ENCODE peak calls at places on chromosome 4, in ten cellular contexts. U, N, E, H, X, P, T, D, R and Y are unnamed samples.

GRCh38 chr4:160286051-160286450 is 1183.2 kb downstream of the RAPGEF2 start:
- DNase-seq in U (no peak), N (no peak), E (no peak), H (no peak), X (no peak), P (no peak), T (no peak), D (no peak), R (no peak), Y (no peak)

GRCh38 chr4:151458148-151458547 is 49.2 kb downstream of the FHIP1A start:
- DNase-seq in U (no peak), N (no peak), E (peak; percentile 38), H (no peak), X (no peak), P (no peak), T (no peak), D (no peak), R (no peak), Y (no peak)

GRCh38 chr4:150126201-150126879 is 48.1 kb downstream of the DCLK2 start:
- DNase-seq in U (no peak), N (no peak), E (no peak), H (no peak), X (no peak), P (no peak), T (no peak), D (no peak), R (no peak), Y (peak; percentile 7)

GRCh38 chr4:39305902-39306677 is 60.1 kb downstream of the RFC1 start:
- DNase-seq in U (no peak), N (no peak), E (no peak), H (no peak), X (no peak), P (no peak), T (no peak), D (no peak), R (no peak), Y (no peak)

GRCh38 chr4:26765515-26765914 is 95.1 kb upstream of the STIM2 start:
- DNase-seq in U (no peak), N (no peak), E (no peak), H (no peak), X (no peak), P (no peak), T (no peak), D (no peak), R (no peak), Y (no peak)

GRCh38 chr4:2266181-2266580 is 4.3 kb upstream of the MXD4 start:
- DNase-seq in U (peak; percentile 54), N (peak; percentile 89), E (no peak), H (peak; percentile 60), X (peak; percentile 46), P (no peak), T (peak; percentile 66), D (peak; percentile 48), R (no peak), Y (no peak)

GRCh38 chr4:38958453-38958852 is 73.8 kb downstream of the TMEM156 start:
- DNase-seq in U (no peak), N (no peak), E (no peak), H (no peak), X (no peak), P (no peak), T (no peak), D (no peak), R (no peak), Y (no peak)

GRCh38 chr4:29553842-29554241 is 1166.3 kb upstream of the PCDH7 start:
- DNase-seq in U (no peak), N (no peak), E (no peak), H (peak; percentile 19), X (no peak), P (no peak), T (no peak), D (no peak), R (no peak), Y (no peak)

GRCh38 chr4:105587851-105588250 is 35.4 kb downstream of the ARHGEF38 start:
- DNase-seq in U (no peak), N (no peak), E (no peak), H (no peak), X (no peak), P (no peak), T (no peak), D (no peak), R (no peak), Y (no peak)

GRCh38 chr4:6873792-6874461 is 35.7 kb upstream of the TBC1D14 start:
- DNase-seq in U (peak; percentile 67), N (peak; percentile 85), E (peak; percentile 51), H (peak; percentile 21), X (peak; percentile 69), P (peak; percentile 75), T (peak; percentile 90), D (peak; percentile 63), R (peak; percentile 56), Y (peak; percentile 84)
- TF ChIP-seq CTCF in U (peak; percentile 74), N (peak; percentile 75), E (peak; percentile 71), H (peak; percentile 97), X (peak; percentile 86), P (peak; percentile 79), T (peak; percentile 70), D (peak; percentile 91), R (peak; percentile 77), Y (peak; percentile 89)

DNA sequence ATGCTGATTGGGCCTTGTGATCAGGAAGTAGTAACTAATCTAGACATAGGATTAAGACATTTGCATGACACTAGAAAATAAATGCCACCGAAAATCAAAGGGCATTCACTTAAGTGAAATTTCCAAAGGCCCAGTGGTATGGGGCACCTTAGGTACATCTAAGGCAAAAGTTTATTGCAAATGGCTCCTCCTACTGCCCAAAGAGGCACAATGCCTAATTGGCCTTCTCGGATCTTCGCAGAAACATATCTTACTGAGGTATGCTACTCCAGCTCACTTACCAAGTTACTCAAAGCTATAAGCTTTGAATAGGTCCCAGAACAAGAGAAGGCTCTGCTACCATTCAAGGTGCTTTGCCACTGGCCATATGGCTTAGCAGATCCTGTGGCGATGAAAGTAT is 174.8 kb upstream of the CXCL13 start:
- DNase-seq in U (no peak), N (no peak), E (no peak), H (no peak), X (no peak), P (no peak), T (no peak), D (no peak), R (no peak), Y (no peak)
- TF ChIP-seq CTCF in U (no peak), N (no peak), E (no peak), H (peak; percentile 24), X (no peak), P (no peak), T (no peak), D (peak; percentile 18), R (no peak), Y (no peak)

GRCh38 chr4:117700111-117700892 is 334.0 kb upstream of the NDST3 start:
- DNase-seq in U (no peak), N (no peak), E (no peak), H (no peak), X (no peak), P (no peak), T (no peak), D (no peak), R (no peak), Y (peak; percentile 13)
- TF ChIP-seq CTCF in U (no peak), N (no peak), E (no peak), H (peak; percentile 23), X (no peak), P (peak; percentile 48), T (no peak), D (peak; percentile 50), R (peak; percentile 41), Y (peak; percentile 47)

GRCh38 chr4:69025191-69025998 is 70.9 kb upstream of the UGT2B7 start:
- DNase-seq in U (no peak), N (no peak), E (no peak), H (no peak), X (no peak), P (peak; percentile 15), T (no peak), D (no peak), R (peak; percentile 9), Y (peak; percentile 59)
- TF ChIP-seq CTCF in U (no peak), N (no peak), E (no peak), H (peak; percentile 40), X (no peak), P (peak; percentile 52), T (no peak), D (peak; percentile 23), R (peak; percentile 55), Y (peak; percentile 53)

DNA sequence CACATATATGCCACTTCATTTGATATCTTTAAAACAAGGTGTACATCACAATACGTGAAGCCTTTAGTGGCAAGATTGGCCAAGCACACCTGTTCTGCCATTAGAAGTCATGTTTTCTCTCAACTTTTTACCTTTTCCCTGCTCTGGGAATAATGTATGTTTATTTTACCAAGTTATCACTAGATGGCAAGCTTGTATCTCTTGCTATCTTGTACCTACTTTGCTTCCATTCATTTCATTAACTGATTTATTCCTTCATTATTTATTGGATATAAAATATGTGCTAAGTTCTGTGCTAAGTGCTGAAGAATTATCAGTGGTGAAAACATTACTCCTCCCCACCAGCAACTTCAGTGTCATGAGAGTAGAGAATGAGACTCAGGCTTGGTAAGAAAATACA is 245.5 kb downstream of the ANK2 start:
- DNase-seq in U (no peak), N (no peak), E (no peak), H (no peak), X (no peak), P (no peak), T (no peak), D (no peak), R (no peak), Y (no peak)
- TF ChIP-seq CTCF in U (no peak), N (no peak), E (no peak), H (peak; percentile 37), X (no peak), P (no peak), T (no peak), D (peak; percentile 42), R (no peak), Y (no peak)

GRCh38 chr4:89598602-89599001 is 238.4 kb downstream of the SNCA start:
- DNase-seq in U (no peak), N (no peak), E (no peak), H (peak; percentile 3), X (no peak), P (no peak), T (no peak), D (peak; percentile 6), R (no peak), Y (peak; percentile 18)
- TF ChIP-seq CTCF in U (peak; percentile 9), N (no peak), E (peak; percentile 21), H (peak; percentile 44), X (no peak), P (peak; percentile 53), T (no peak), D (peak; percentile 53), R (peak; percentile 47), Y (peak; percentile 4)

GRCh38 chr4:122503214-122503613 is 46.7 kb upstream of the IL2 start:
- DNase-seq in U (no peak), N (no peak), E (no peak), H (no peak), X (no peak), P (no peak), T (no peak), D (no peak), R (no peak), Y (no peak)

GRCh38 chr4:122512430-122512829 is 55.9 kb upstream of the IL2 start:
- DNase-seq in U (no peak), N (no peak), E (no peak), H (no peak), X (no peak), P (no peak), T (no peak), D (no peak), R (no peak), Y (no peak)

GRCh38 chr4:122508083-122508482 is 51.6 kb upstream of the IL2 start:
- DNase-seq in U (no peak), N (no peak), E (no peak), H (peak; percentile 51), X (no peak), P (no peak), T (no peak), D (no peak), R (no peak), Y (peak; percentile 12)
- TF ChIP-seq CTCF in U (no peak), N (no peak), E (no peak), H (no peak), X (no peak), P (no peak), T (no peak), D (no peak), R (no peak), Y (no peak)